ENCODE peak calls at places on chromosomes 3 and 15, in nine cellular contexts. R is stimulated activated naive CD8-positive, alpha-beta T cell treated with anti-CD3 and anti-CD28 coated beads, Interleukin-15, Interleukin-2, amounts not matched to agents 100 U/mL and 50 U/mL, for 24 hours; J is activated CD4-positive, alpha-beta T cell treated with anti-CD3 and anti-CD28 coated beads, Interleukin-2, amount 50 U/mL, for 24 hours; L is mammary epithelial cell; N is uterus; F is AG09309; Y is adrenal gland; G is activated T-cell treated with anti-CD3 and anti-CD28 coated beads for 1 hour; T is amygdala. B is an unnamed sample.

GRCh38 chr15:78681306-78682012 is 40.4 kb upstream of the CHRNB4 start:
- DNase-seq in R (no peak), J (no peak), L (no peak), N (no peak), F (no peak), Y (no peak), G (no peak), T (no peak), B (no peak)

GRCh38 chr3:119222400-119222799 is 18.3 kb downstream of the B4GALT4 start:
- DNase-seq in R (no peak), J (no peak), L (no peak), N (no peak), F (no peak), Y (no peak), G (no peak), T (no peak), B (no peak)

GRCh38 chr3:186487819-186488218 is 56.4 kb downstream of the CRYGS start:
- DNase-seq in R (no peak), J (no peak), L (no peak), N (no peak), F (no peak), Y (no peak), G (no peak), T (no peak), B (no peak)

GRCh38 chr15:45549831-45550230 is 27.3 kb upstream of the SLC30A4 start:
- DNase-seq in R (no peak), J (no peak), L (peak; percentile 56), N (no peak), F (peak; percentile 58), Y (no peak), G (no peak), T (no peak), B (no peak)

GRCh38 chr3:149605902-149606301 is 51.9 kb downstream of the WWTR1 start:
- DNase-seq in R (no peak), J (no peak), L (peak; percentile 67), N (no peak), F (no peak), Y (no peak), G (no peak), T (no peak), B (no peak)

GRCh38 chr15:90059208-90059985 is 42.9 kb downstream of the IDH2 start:
- DNase-seq in R (peak; percentile 89), J (peak; percentile 73), L (no peak), N (no peak), F (no peak), Y (peak; percentile 69), G (peak; percentile 41), T (no peak), B (no peak)

GRCh38 chr15:45111390-45112142 is 2.4 kb downstream of the DUOX2 start:
- DNase-seq in R (no peak), J (no peak), L (no peak), N (no peak), F (no peak), Y (no peak), G (no peak), T (no peak), B (no peak)

GRCh38 chr15:65931221-65931620 is 61.9 kb downstream of the RAB11A start:
- DNase-seq in R (no peak), J (no peak), L (no peak), N (no peak), F (no peak), Y (no peak), G (no peak), T (no peak), B (no peak)

GRCh38 chr3:32440481-32441350 is 49.1 kb downstream of the CMTM7 start:
- DNase-seq in R (peak; percentile 1), J (no peak), L (peak; percentile 83), N (no peak), F (no peak), Y (no peak), G (no peak), T (no peak), B (no peak)